ENCODE peak calls at places on chromosomes 12 and 14, in four cellular contexts. One of them, this sample, is unnamed.

GRCh38 chr14:52043690-52044089 is 25.2 kb downstream of the NID2 start:
- DNase-seq in IMR-90: peak
- DNase-seq in mesendoderm: peak
- DNase-seq in neuronal stem cell: no peak
- DNase-seq in this sample: peak

GRCh38 chr14:30994681-30995620 is 30.5 kb upstream of the AP4S1 start:
- DNase-seq in IMR-90: peak
- DNase-seq in mesendoderm: no peak
- DNase-seq in neuronal stem cell: no peak
- DNase-seq in this sample: peak

GRCh38 chr14:86057018-86057667 is 527.2 kb downstream of the FLRT2 start:
- DNase-seq in IMR-90: peak
- DNase-seq in mesendoderm: peak
- DNase-seq in neuronal stem cell: no peak
- DNase-seq in this sample: peak

GRCh38 chr14:68679746-68680467 is 113.0 kb downstream of the ZFP36L1 start:
- DNase-seq in IMR-90: no peak
- DNase-seq in mesendoderm: no peak
- DNase-seq in neuronal stem cell: no peak
- DNase-seq in this sample: no peak

GRCh38 chr14:102944448-102945330 is 22.2 kb downstream of the AMN start:
- DNase-seq in IMR-90: no peak
- DNase-seq in mesendoderm: no peak
- DNase-seq in neuronal stem cell: no peak
- DNase-seq in this sample: no peak

GRCh38 chr14:99586054-99586760 is 17.8 kb downstream of the CCDC85C start:
- DNase-seq in IMR-90: no peak
- DNase-seq in mesendoderm: no peak
- DNase-seq in neuronal stem cell: no peak
- DNase-seq in this sample: no peak

GRCh38 chr12:27969011-27969900 is 3.3 kb downstream of the PTHLH start:
- DNase-seq in IMR-90: peak
- DNase-seq in mesendoderm: peak
- DNase-seq in neuronal stem cell: no peak
- DNase-seq in this sample: peak

GRCh38 chr12:117039891-117040309 is 59.3 kb downstream of the TESC start:
- DNase-seq in IMR-90: no peak
- DNase-seq in mesendoderm: no peak
- DNase-seq in neuronal stem cell: no peak
- DNase-seq in this sample: no peak

GRCh38 chr12:8960185-8960584 is 10.7 kb upstream of the M6PR start:
- DNase-seq in IMR-90: no peak
- DNase-seq in mesendoderm: no peak
- DNase-seq in neuronal stem cell: no peak
- DNase-seq in this sample: no peak

GRCh38 chr14:49982522-49982951 is 89.7 kb downstream of the ARF6 start:
- DNase-seq in IMR-90: peak
- DNase-seq in mesendoderm: no peak
- DNase-seq in neuronal stem cell: no peak
- DNase-seq in this sample: peak

GRCh38 chr12:25979059-25979458 is 20.6 kb downstream of the RASSF8 start:
- DNase-seq in IMR-90: no peak
- DNase-seq in mesendoderm: peak
- DNase-seq in neuronal stem cell: no peak
- DNase-seq in this sample: no peak

GRCh38 chr14:41913398-41913797 is 306.7 kb downstream of the LRFN5 start:
- DNase-seq in IMR-90: no peak
- DNase-seq in mesendoderm: no peak
- DNase-seq in neuronal stem cell: no peak
- DNase-seq in this sample: no peak
- H2BK120ac ChIP-seq in IMR-90: no peak
- H2BK120ac ChIP-seq in mesendoderm: no peak
- H2BK120ac ChIP-seq in neuronal stem cell: no peak
- H2BK120ac ChIP-seq in this sample: no peak

GRCh38 chr12:47811581-47812484 is 7.9 kb downstream of the HDAC7 start:
- DNase-seq in IMR-90: peak
- DNase-seq in mesendoderm: no peak
- DNase-seq in neuronal stem cell: no peak
- DNase-seq in this sample: peak

GRCh38 chr12:47814539-47815170 is 5.0 kb downstream of the HDAC7 start:
- DNase-seq in IMR-90: no peak
- DNase-seq in mesendoderm: no peak
- DNase-seq in neuronal stem cell: no peak
- DNase-seq in this sample: no peak

GRCh38 chr12:47811070-47811391 is 8.7 kb downstream of the HDAC7 start:
- DNase-seq in IMR-90: no peak
- DNase-seq in mesendoderm: peak
- DNase-seq in neuronal stem cell: no peak
- DNase-seq in this sample: peak

GRCh38 chr12:47812797-47813490 is 6.8 kb downstream of the HDAC7 start:
- DNase-seq in IMR-90: peak
- DNase-seq in mesendoderm: peak
- DNase-seq in neuronal stem cell: peak
- DNase-seq in this sample: peak

DNA sequence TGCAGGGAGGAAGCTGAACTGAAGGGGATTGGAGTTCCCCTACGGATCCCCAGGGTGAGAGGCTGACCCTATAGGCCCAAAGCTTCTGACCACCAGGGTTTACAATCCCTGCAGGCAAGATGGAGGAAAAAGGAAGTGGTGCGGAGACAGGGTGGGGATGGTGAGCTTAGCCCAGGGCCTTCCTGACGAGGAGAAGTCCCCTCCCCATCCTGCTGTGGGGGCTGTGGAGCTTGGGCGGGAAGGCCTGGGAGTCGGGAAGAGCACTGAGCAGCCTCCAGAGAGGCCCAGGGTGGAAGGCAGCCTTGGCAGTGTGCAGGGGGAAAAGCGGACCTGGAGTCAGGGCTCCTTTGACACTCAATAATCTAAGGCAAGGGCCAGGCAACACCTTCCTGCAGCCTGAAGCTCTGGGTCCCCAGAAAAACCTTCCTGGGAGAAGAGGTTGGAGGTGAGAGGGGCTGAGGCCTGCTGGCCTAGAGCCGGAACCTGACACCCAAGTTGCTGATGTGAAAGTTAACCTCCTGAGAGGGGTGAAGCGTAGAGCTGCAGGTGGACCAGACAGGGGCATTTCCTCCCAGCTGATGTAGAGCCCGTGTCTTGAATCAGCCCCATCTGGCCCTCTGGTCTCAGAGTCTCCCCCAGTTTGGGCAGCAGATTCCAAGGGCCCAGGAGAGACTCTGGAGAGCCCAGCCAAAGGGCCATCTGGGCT is 6.1 kb downstream of the HDAC7 start:
- DNase-seq in IMR-90: no peak
- DNase-seq in mesendoderm: peak
- DNase-seq in neuronal stem cell: peak
- DNase-seq in this sample: peak
- H2BK120ac ChIP-seq in IMR-90: peak
- H2BK120ac ChIP-seq in mesendoderm: peak
- H2BK120ac ChIP-seq in neuronal stem cell: no peak
- H2BK120ac ChIP-seq in this sample: peak

DNA sequence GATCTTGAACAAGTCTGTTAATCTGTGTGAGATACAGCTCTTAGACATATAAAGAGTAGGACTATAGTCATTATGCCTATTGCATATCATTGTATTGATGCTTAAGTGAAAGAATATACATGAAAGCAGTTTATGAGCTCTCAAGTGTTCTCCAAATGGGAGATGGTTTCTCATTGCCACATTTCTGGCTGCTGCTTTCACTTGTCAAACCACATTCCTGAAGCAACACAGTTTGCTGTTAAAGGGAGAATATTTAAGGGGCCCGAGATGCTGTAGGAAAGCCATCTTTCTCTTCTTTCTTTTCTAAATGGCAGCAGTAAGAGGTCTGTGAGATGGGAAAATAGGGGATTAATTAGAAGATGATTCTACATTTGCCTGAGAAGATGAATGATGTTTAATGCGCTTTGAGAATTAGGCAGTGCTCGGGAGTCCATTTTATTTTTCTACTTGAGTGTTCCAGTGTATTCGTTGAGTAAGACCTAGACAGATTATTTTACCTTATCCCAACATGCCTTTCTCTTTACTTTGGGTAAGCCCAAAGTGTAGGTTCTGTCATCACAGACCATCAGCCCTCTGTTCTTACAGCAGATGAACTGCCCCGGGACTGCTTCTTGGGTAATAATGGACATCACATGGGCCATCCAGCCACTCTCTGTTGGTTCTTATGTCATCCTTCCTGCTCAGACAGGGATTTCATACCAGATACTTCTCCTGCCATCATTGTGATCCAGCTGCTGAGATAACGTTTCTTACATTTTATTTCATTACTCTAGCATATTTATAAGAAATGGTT is 35.6 kb downstream of the ANO4 start:
- DNase-seq in IMR-90: no peak
- DNase-seq in mesendoderm: peak
- DNase-seq in neuronal stem cell: no peak
- DNase-seq in this sample: no peak
- H2BK120ac ChIP-seq in IMR-90: no peak
- H2BK120ac ChIP-seq in mesendoderm: no peak
- H2BK120ac ChIP-seq in neuronal stem cell: no peak
- H2BK120ac ChIP-seq in this sample: no peak

GRCh38 chr14:91264151-91265150 is 19.9 kb upstream of the GPR68 start:
- DNase-seq in IMR-90: no peak
- DNase-seq in mesendoderm: no peak
- DNase-seq in neuronal stem cell: no peak
- DNase-seq in this sample: no peak
- H2BK120ac ChIP-seq in IMR-90: no peak
- H2BK120ac ChIP-seq in mesendoderm: no peak
- H2BK120ac ChIP-seq in neuronal stem cell: peak
- H2BK120ac ChIP-seq in this sample: peak

DNA sequence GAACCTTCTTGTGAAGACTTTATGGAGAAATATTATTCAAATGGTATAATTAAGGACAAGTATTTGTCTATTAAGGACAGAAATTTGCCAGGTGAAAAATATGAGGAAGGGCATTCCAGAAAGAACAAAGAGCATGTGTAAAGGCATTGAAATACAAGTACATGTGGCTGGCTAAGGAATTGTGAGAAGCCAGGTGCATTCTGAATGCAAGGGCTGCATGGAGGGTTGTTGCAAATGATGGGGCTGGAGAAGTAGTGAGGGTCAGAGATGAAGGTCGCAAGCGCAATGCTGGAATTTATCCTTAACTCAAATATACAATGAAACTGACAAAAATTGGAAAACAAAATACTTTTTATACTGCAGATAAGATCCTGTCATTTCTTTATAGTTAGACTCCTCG is 437.7 kb downstream of the ADAMTS20 start:
- DNase-seq in IMR-90: no peak
- DNase-seq in mesendoderm: no peak
- DNase-seq in neuronal stem cell: no peak
- DNase-seq in this sample: no peak
- H2BK120ac ChIP-seq in IMR-90: no peak
- H2BK120ac ChIP-seq in mesendoderm: no peak
- H2BK120ac ChIP-seq in neuronal stem cell: no peak
- H2BK120ac ChIP-seq in this sample: no peak

DNA sequence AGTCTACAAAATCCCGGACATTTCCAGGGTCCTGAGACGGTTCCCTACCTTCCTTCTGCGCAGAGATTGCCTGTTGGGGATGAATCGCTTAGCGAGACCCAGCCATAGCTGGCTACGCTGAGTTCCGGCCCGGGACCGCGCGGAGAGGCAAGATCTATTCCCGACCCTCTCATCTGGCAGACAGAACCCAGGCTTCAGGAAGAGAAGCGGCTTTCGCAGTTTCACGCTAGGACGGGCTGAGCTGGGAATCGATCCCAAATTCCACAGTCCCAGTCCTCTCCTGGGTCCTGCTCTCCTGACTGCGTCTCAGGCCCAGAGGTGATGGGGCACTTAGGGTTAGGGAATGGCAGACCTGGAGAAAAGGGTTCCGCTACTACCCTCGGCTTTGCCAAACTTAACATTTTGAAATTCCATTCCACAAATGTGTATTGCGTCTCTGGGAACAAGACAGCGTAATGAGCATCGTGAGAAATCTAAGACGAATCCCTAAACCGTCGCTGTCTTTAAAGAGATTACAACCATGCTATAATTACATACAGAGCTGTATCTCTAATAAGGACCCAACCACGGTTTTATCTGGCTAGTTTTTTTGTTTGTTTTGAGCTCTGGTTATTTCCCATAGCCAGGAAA is 2.8 kb downstream of the PTPN21 start:
- DNase-seq in IMR-90: peak
- DNase-seq in mesendoderm: peak
- DNase-seq in neuronal stem cell: no peak
- DNase-seq in this sample: peak
- H2BK120ac ChIP-seq in IMR-90: peak
- H2BK120ac ChIP-seq in mesendoderm: no peak
- H2BK120ac ChIP-seq in neuronal stem cell: no peak
- H2BK120ac ChIP-seq in this sample: no peak

DNA sequence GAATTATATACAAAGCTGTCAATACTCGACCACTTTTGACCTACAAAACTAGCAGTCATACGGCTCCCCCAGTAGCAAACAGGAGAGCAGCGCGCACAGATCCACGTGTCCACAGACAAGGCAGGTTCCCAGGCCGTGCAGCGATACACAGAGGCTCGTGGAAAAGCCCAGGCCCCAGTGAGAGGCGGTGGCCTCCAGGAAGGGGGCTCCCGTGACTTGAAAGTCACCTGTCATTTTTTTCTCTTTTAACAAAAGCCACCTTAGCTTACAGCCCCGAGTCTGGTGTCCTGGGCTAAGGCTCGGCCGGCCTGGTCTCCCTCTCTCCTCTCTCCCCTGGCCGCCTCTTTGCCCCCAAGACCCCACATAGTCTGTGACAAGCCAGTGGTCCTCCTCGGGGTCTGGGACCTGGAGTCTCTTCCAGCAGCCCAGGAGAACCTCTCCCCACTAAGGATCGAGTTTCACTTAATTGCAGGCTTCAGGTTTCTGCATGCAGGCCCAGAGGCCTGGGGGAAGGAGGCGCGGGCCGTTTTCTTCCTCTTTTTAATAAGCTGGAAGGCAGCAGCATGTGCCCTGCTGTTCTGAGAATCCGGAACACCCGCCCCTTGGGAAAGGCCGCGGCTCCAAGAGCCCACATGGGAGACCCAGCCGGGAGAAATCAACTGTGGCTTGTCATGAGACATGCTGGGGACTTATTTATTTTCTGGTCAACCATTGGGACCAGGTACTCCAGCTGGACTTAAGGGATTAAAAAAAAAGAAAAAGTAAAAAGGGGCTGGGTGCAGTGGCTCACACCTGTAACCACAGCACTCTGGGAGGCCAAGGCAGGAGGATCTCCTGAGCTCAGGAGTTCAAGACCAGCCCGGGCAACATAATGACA is 15.9 kb downstream of the NCOR2 start:
- DNase-seq in IMR-90: peak
- DNase-seq in mesendoderm: peak
- DNase-seq in neuronal stem cell: no peak
- DNase-seq in this sample: peak
- H2BK120ac ChIP-seq in IMR-90: no peak
- H2BK120ac ChIP-seq in mesendoderm: no peak
- H2BK120ac ChIP-seq in neuronal stem cell: peak
- H2BK120ac ChIP-seq in this sample: no peak

DNA sequence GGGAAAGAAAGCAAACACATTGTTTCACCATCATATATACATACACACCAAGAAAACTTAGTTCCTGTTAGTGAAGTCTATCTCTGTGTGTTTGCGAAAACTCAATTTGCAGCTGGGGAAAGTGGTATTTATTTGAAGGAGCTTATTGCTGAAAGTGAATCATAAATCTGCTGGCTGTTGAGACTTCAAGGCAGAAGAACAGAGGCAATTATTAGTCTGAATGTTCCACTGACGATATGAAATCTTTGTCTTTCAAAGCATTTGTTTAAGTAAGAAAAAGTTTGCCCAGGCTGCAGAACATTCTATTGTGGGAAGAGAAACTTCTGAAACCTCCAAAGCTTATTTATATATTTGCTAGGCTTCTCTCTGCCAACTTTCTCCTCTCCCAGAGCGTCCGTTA is 255.7 kb upstream of the TMPO start:
- DNase-seq in IMR-90: no peak
- DNase-seq in mesendoderm: no peak
- DNase-seq in neuronal stem cell: no peak
- DNase-seq in this sample: no peak
- H2BK120ac ChIP-seq in IMR-90: no peak
- H2BK120ac ChIP-seq in mesendoderm: no peak
- H2BK120ac ChIP-seq in neuronal stem cell: no peak
- H2BK120ac ChIP-seq in this sample: no peak

This sample was measured in mesenchymal stem cell.